ENCODE peak calls at places on chromosome 13, in four cellular contexts. One of them, this sample, is unnamed.

GRCh38 chr13:62598708-62599107 is 1183.1 kb upstream of the PCDH20 start:
- DNase-seq in activated CD4-positive, alpha-beta T cell treated with anti-CD3 and anti-CD28 coated beads for 24 hours: no peak
- DNase-seq in uterus: no peak
- DNase-seq in skeletal muscle cell: no peak
- DNase-seq in this sample: no peak

GRCh38 chr13:98457053-98457452 is 119.9 kb downstream of the STK24 start:
- DNase-seq in activated CD4-positive, alpha-beta T cell treated with anti-CD3 and anti-CD28 coated beads for 24 hours: no peak
- DNase-seq in uterus: no peak
- DNase-seq in skeletal muscle cell: no peak
- DNase-seq in this sample: no peak

GRCh38 chr13:44899967-44900366 is 89.3 kb downstream of the NUFIP1 start:
- DNase-seq in activated CD4-positive, alpha-beta T cell treated with anti-CD3 and anti-CD28 coated beads for 24 hours: no peak
- DNase-seq in uterus: no peak
- DNase-seq in skeletal muscle cell: no peak
- DNase-seq in this sample: no peak

GRCh38 chr13:45615501-45616101 is at the start of gene ERICH6B:
- DNase-seq in activated CD4-positive, alpha-beta T cell treated with anti-CD3 and anti-CD28 coated beads for 24 hours: no peak
- DNase-seq in uterus: peak
- DNase-seq in skeletal muscle cell: no peak
- DNase-seq in this sample: no peak

GRCh38 chr13:110258876-110259631 is 47.9 kb downstream of the COL4A1 start:
- DNase-seq in activated CD4-positive, alpha-beta T cell treated with anti-CD3 and anti-CD28 coated beads for 24 hours: no peak
- DNase-seq in uterus: no peak
- DNase-seq in skeletal muscle cell: no peak
- DNase-seq in this sample: no peak

GRCh38 chr13:43879323-43880181 is at the start of the genes CCDC122 and LACC1:
- DNase-seq in activated CD4-positive, alpha-beta T cell treated with anti-CD3 and anti-CD28 coated beads for 24 hours: peak
- DNase-seq in uterus: peak
- DNase-seq in skeletal muscle cell: peak
- DNase-seq in this sample: no peak

GRCh38 chr13:72850959-72851677 is 69.2 kb downstream of the PIBF1 start:
- DNase-seq in activated CD4-positive, alpha-beta T cell treated with anti-CD3 and anti-CD28 coated beads for 24 hours: no peak
- DNase-seq in uterus: no peak
- DNase-seq in skeletal muscle cell: no peak
- DNase-seq in this sample: no peak

GRCh38 chr13:113836917-113837553 is 26.8 kb downstream of the GAS6 start:
- DNase-seq in activated CD4-positive, alpha-beta T cell treated with anti-CD3 and anti-CD28 coated beads for 24 hours: no peak
- DNase-seq in uterus: peak
- DNase-seq in skeletal muscle cell: peak
- DNase-seq in this sample: peak

GRCh38 chr13:105147481-105147880 is 1388.0 kb downstream of the EFNB2 start:
- DNase-seq in activated CD4-positive, alpha-beta T cell treated with anti-CD3 and anti-CD28 coated beads for 24 hours: no peak
- DNase-seq in uterus: no peak
- DNase-seq in skeletal muscle cell: no peak
- DNase-seq in this sample: no peak